ENCODE peak calls at places on chromosomes 12 and 14, in five cellular contexts. D is sigmoid colon; I is heart right ventricle; M is ascending aorta; K is CD4-positive, alpha-beta T cell. Y is an unnamed sample. For H3K27me3, the result is how much of the 10 kb centered on the place peaks cover.

GRCh38 chr12:101828463-101829196 is 2.1 kb downstream of the GNPTAB start:
- DNase-seq in D (no peak), I (no peak), K (no peak), M (no peak), Y (no peak)

GRCh38 chr12:40446385-40446784 is 221.6 kb downstream of the LRRK2 start:
- DNase-seq in D (no peak), K (no peak), I (no peak), M (no peak), Y (no peak)

GRCh38 chr12:129540249-129540648 is 363.6 kb downstream of the TMEM132D start:
- DNase-seq in K (no peak), M (no peak), D (no peak), I (no peak), Y (no peak)

GRCh38 chr12:9048930-9049329 is 59.6 kb downstream of the KLRG1 start:
- DNase-seq in I (no peak), D (no peak), K (no peak), M (no peak), Y (no peak)

GRCh38 chr12:103431950-103432349 is 63.8 kb downstream of the C12orf42 start:
- DNase-seq in M (no peak), I (no peak), K (no peak), D (no peak), Y (no peak)

GRCh38 chr14:67446371-67447032 is 34.5 kb upstream of the PLEK2 start:
- DNase-seq in K (no peak), D (no peak), I (peak), M (no peak), Y (no peak)

GRCh38 chr12:88624911-88625310 is 44.6 kb upstream of the KITLG start:
- DNase-seq in M (no peak), K (no peak), I (no peak), D (no peak), Y (no peak)

GRCh38 chr14:49250517-49250916 is 335.7 kb downstream of the RPS29 start:
- DNase-seq in I (no peak), M (no peak), D (no peak), K (no peak), Y (no peak)

GRCh38 chr12:68370006-68370590 is 37.9 kb upstream of the MDM1 start:
- DNase-seq in I (no peak), M (no peak), D (no peak), K (no peak), Y (no peak)

GRCh38 chr12:8544295-8544694 is 3.6 kb upstream of the CLEC4E start:
- DNase-seq in D (no peak), I (no peak), K (peak), M (no peak), Y (no peak)

GRCh38 chr14:34301107-34301734 is 160.8 kb downstream of the SPTSSA start:
- DNase-seq in I (no peak), D (no peak), M (no peak), K (no peak), Y (no peak)

GRCh38 chr12:62434504-62435336 is 31.9 kb upstream of the MON2 start:
- DNase-seq in D (no peak), I (no peak), K (no peak), M (no peak), Y (no peak)

GRCh38 chr14:87877877-87878276 is 115.1 kb downstream of the GALC start:
- DNase-seq in K (no peak), D (no peak), M (no peak), I (no peak), Y (no peak)

GRCh38 chr14:76917158-76917596 is 91.0 kb downstream of the LRRC74A start:
- DNase-seq in D (peak), K (no peak), I (no peak), M (no peak), Y (no peak)

GRCh38 chr14:32697704-32698103 is 241.0 kb upstream of the NPAS3 start:
- DNase-seq in K (no peak), D (no peak), M (no peak), I (no peak), Y (no peak)

GRCh38 chr14:71324767-71325272 is 417.6 kb downstream of the PCNX1 start:
- DNase-seq in M (no peak), D (no peak), I (no peak), K (peak), Y (no peak)

GRCh38 chr14:77037338-77037782 is 8.9 kb upstream of the IRF2BPL start:
- DNase-seq in I (no peak), D (no peak), K (no peak), M (no peak), Y (no peak)

GRCh38 chr14:99138999-99139865 is 132.8 kb downstream of the BCL11B start:
- DNase-seq in M (no peak), K (no peak), I (no peak), D (peak), Y (no peak)

GRCh38 chr12:13126494-13126893 is 23.0 kb upstream of the GSG1 start:
- DNase-seq in D (no peak), M (no peak), I (no peak), K (no peak), Y (no peak)

GRCh38 chr12:26617513-26617912 is 215.5 kb downstream of the ITPR2 start:
- DNase-seq in I (no peak), M (no peak), K (no peak), D (no peak), Y (no peak)

GRCh38 chr14:35533357-35534129 is 421 bp upstream of the INSM2 start:
- DNase-seq in K (no peak), I (peak), M (no peak), D (peak), Y (no peak)

GRCh38 chr14:102654298-102654697 is 61.8 kb downstream of the RCOR1 start:
- DNase-seq in I (no peak), M (no peak), K (no peak), D (no peak), Y (no peak)

GRCh38 chr12:61282790-61283575 is 977.2 kb upstream of the USP15 start:
- DNase-seq in I (no peak), K (no peak), M (no peak), D (no peak), Y (no peak)

GRCh38 chr12:115337693-115338543 is 653.9 kb upstream of the TBX3 start:
- DNase-seq in I (peak), K (no peak), M (no peak), D (peak), Y (no peak)

GRCh38 chr12:108618079-108618952 is 15.4 kb downstream of the SELPLG start:
- DNase-seq in M (no peak), D (peak), K (peak), I (peak), Y (no peak)

GRCh38 chr12:559907-560455 is 100.2 kb downstream of the B4GALNT3 start:
- DNase-seq in D (no peak), I (no peak), M (no peak), K (no peak), Y (no peak)

GRCh38 chr12:51678086-51678724 is 87.2 kb downstream of the SCN8A start:
- DNase-seq in K (no peak), M (no peak), I (no peak), D (no peak), Y (no peak)

DNA sequence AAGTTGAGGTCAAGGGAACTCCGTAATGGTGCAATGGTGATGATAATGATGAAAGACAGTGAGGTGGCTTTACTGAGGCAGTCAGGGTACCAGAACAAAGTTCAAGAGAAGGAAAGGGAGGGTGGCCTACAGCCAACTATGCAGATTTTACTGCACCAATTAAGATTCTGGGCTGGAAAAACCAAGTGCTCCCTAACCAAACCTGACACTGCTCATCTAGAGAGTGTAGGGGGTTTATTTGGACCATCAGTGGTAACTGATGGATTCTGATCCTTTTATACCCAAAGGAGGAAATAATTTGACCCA is 387 bp downstream of the LRRC9 start:
- DNase-seq in M (no peak), D (no peak), K (no peak), I (no peak), Y (no peak)
- H3K27ac ChIP-seq in M (no peak), D (no peak), K (no peak), I (no peak), Y (no peak)

GRCh38 chr14:106652494-106652893 is 1126.1 kb downstream of the TMEM121 start:
- DNase-seq in I (no peak), D (no peak), K (no peak), M (no peak), Y (no peak)

GRCh38 chr14:106662947-106663346 is 1136.6 kb downstream of the TMEM121 start:
- DNase-seq in K (no peak), M (no peak), I (no peak), D (no peak), Y (no peak)

DNA sequence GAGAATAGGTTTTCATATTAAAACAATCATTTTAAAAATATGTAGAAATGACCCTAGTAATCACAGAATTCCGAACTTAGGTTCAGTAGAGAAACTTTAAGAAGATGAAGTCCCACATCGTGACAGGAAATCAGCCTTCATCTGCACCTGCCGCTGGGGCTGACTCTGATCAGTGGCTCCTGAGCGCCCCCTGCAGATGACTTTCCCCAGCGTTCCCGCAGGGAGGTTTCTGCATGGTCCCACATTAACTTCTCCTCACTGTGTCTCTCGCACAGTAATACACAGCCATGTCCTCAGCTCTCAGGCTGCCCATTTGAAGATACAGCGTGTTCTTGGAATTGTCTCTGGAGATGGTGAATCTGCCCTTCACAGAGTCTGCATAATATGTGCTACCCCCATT is 1131.1 kb downstream of the TMEM121 start:
- DNase-seq in I (no peak), M (no peak), K (peak), D (no peak), Y (no peak)
- TF ChIP-seq CTCF in I (no peak), M (no peak), K (peak), D (no peak), Y (no peak)

GRCh38 chr12:117076410-117077372 is 22.5 kb downstream of the TESC start:
- DNase-seq in I (no peak), D (no peak), M (no peak), K (no peak), Y (no peak)
- H3K27me3 ChIP-seq in I (under half), D (under half), M (under half), K (under half), Y (under half)

GRCh38 chr12:53975019-53975815 is 463 bp upstream of the HOTAIR start:
- DNase-seq in K (no peak), I (no peak), M (no peak), D (no peak), Y (no peak)
- H3K27ac ChIP-seq in K (no peak), I (no peak), M (no peak), D (no peak), Y (no peak)

DNA sequence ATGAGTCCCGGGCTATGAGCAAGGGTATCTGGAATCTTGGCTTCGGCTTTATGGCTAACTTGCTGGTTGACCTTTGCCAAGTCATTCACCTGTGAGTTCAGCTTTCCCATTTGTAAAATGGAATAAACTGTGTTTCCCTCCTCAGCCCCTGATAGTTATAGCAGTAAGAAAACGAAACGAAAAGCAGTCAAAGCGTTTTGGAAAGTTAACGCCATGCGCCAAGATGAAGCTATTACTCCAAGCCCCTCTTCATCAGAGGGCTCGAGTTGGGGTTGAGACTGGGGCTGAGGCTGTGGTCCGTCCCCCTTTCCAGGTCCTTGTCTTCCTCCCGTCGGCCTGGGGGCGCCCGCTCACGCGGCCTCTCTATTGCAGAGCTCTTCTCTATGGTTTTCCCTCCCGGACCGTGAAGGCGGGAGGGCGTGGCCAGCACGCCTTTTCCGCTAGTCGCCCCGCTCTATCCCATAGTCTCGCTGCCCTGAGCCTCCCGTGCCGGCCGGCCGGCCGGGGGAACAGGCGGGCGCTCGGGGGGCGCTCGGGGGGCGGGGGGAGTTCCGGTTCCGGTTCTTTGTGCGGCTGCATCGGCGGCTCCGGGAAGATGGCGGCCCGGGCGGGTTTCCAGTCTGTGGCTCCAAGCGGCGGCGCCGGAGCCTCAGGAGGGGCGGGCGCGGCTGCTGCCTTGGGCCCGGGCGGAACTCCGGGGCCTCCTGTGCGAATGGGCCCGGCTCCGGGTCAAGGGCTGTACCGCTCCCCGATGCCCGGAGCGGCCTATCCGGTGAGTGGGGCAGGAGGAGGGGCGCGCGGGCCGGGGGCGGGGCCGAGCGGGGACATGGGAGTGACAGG is at the start of gene SMARCD1:
- DNase-seq in K (peak), D (peak), M (peak), I (peak), Y (peak)
- TF ChIP-seq CTCF in K (peak), D (peak), M (peak), I (peak), Y (peak)

GRCh38 chr14:95577875-95578274 is 43.0 kb downstream of the GLRX5 start:
- DNase-seq in D (no peak), M (no peak), K (no peak), I (no peak), Y (no peak)
- H3K27me3 ChIP-seq in D (under half), M (under half), K (under half), I (under half), Y (under half)

GRCh38 chr12:70052931-70053497 is 190.2 kb upstream of the CNOT2 start:
- DNase-seq in D (peak), M (no peak), I (no peak), K (no peak), Y (no peak)

GRCh38 chr12:70048521-70049245 is 194.6 kb upstream of the CNOT2 start:
- DNase-seq in K (no peak), I (no peak), M (no peak), D (no peak), Y (no peak)

GRCh38 chr12:70052476-70052875 is 190.8 kb upstream of the CNOT2 start:
- DNase-seq in D (no peak), M (no peak), I (no peak), K (no peak), Y (no peak)

GRCh38 chr12:70045514-70045913 is 197.7 kb upstream of the CNOT2 start:
- DNase-seq in I (no peak), D (no peak), K (no peak), M (no peak), Y (no peak)

GRCh38 chr12:70049596-70050360 is 193.5 kb upstream of the CNOT2 start:
- DNase-seq in M (no peak), D (no peak), I (no peak), K (no peak), Y (no peak)
- H3K27ac ChIP-seq in M (no peak), D (no peak), I (no peak), K (no peak), Y (peak)

GRCh38 chr12:127146991-127147718 is 1119.8 kb upstream of the TMEM132C start:
- DNase-seq in K (no peak), D (no peak), M (no peak), I (no peak), Y (no peak)

GRCh38 chr12:127143020-127143419 is 1124.0 kb upstream of the TMEM132C start:
- DNase-seq in M (no peak), I (no peak), D (no peak), K (no peak), Y (no peak)

GRCh38 chr12:127145543-127145928 is 1121.4 kb upstream of the TMEM132C start:
- DNase-seq in D (no peak), K (no peak), I (no peak), M (no peak), Y (no peak)

GRCh38 chr12:127145929-127146789 is 1120.8 kb upstream of the TMEM132C start:
- DNase-seq in K (peak), D (peak), M (no peak), I (peak), Y (no peak)

GRCh38 chr12:127144770-127145169 is 1122.2 kb upstream of the TMEM132C start:
- DNase-seq in D (no peak), M (no peak), I (no peak), K (no peak), Y (no peak)
- TF ChIP-seq CTCF in D (no peak), M (no peak), I (no peak), K (no peak), Y (no peak)

DNA sequence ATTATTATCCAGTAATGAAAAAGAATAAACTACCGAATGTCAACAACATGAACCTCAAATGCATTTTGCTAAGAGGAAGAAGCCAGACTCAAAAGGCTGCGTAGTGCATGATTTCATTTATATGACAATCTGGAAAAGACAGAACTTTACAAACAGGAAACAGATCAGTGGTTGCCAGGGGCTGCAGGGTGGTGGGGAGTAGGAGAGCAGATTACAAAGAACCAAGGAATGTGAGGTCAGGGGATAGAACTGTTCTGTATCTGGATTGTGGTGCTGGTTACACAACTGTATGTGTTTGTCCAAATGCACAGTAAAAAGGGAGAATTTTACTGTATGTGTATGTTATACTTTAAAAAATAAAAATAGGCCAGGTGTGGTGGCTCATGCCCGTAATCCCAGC is 89.7 kb upstream of the MYL2 start:
- DNase-seq in D (no peak), I (no peak), M (no peak), K (no peak), Y (no peak)
- H3K27me3 ChIP-seq in D (under half), I (under half), M (under half), K (under half), Y (under half)

GRCh38 chr12:29580971-29581370 is 83.5 kb upstream of the OVCH1 start:
- DNase-seq in I (no peak), M (no peak), K (no peak), D (no peak), Y (no peak)
- H3K27ac ChIP-seq in I (peak), M (no peak), K (no peak), D (peak), Y (no peak)